ENCODE peak calls at places on chromosomes 6 and 20, in seven cellular contexts. B is Calu3, R is fibroblast of gingiva, T is H7, G is sciatic nerve, J is lung microvascular endothelial cell, K is RWPE1. I is an unnamed sample.

GRCh38 chr6:44580901-44581300 is 193.4 kb downstream of the CDC5L start:
- DNase-seq in J (peak), R (no peak), T (no peak), G (no peak), B (no peak), K (no peak), I (no peak)

GRCh38 chr6:106315765-106316375 is 9.7 kb downstream of the ATG5 start:
- DNase-seq in J (peak), B (no peak), R (no peak), G (no peak), K (peak), T (no peak), I (no peak)

GRCh38 chr6:116518621-116519020 is 7.2 kb downstream of the CALHM5 start:
- DNase-seq in T (no peak), R (no peak), J (peak), G (no peak), K (no peak), B (no peak), I (no peak)

GRCh38 chr6:33962186-33962585 is 158.4 kb upstream of the MLN start:
- DNase-seq in R (peak), B (no peak), K (peak), G (peak), J (no peak), T (no peak), I (no peak)

GRCh38 chr6:168397011-168397410 is 44.0 kb upstream of the SMOC2 start:
- DNase-seq in G (no peak), B (no peak), R (no peak), J (no peak), K (no peak), T (peak), I (no peak)

GRCh38 chr6:3372912-3373554 is 83.8 kb downstream of the SLC22A23 start:
- DNase-seq in K (no peak), R (no peak), J (no peak), B (no peak), G (no peak), T (no peak), I (no peak)

GRCh38 chr6:89581669-89582068 is 56.9 kb downstream of the LYRM2 start:
- DNase-seq in K (no peak), J (no peak), T (no peak), B (no peak), G (no peak), R (no peak), I (no peak)

GRCh38 chr20:4962257-4962855 is 39.0 kb downstream of the SLC23A2 start:
- DNase-seq in J (no peak), T (no peak), K (no peak), G (no peak), B (no peak), R (no peak), I (no peak)

GRCh38 chr6:11083491-11083890 is 10.1 kb upstream of the SMIM13 start:
- DNase-seq in T (no peak), G (no peak), R (no peak), B (no peak), K (peak), J (no peak), I (no peak)

GRCh38 chr6:13760948-13761347 is 49.3 kb upstream of the RANBP9 start:
- DNase-seq in R (peak), K (peak), J (no peak), G (no peak), T (no peak), B (no peak), I (no peak)

GRCh38 chr6:30881392-30881986 is 2.8 kb upstream of the DDR1 start:
- DNase-seq in K (no peak), R (no peak), B (no peak), G (peak), J (no peak), T (no peak), I (no peak)

GRCh38 chr6:21941926-21942325 is 348.4 kb downstream of the SOX4 start:
- DNase-seq in G (no peak), J (no peak), T (no peak), B (no peak), R (no peak), K (no peak), I (no peak)

GRCh38 chr6:5361371-5361770 is 100.1 kb downstream of the FARS2 start:
- DNase-seq in B (no peak), R (no peak), T (no peak), G (no peak), K (no peak), J (peak), I (no peak)

GRCh38 chr6:43986177-43986825 is 141.0 kb downstream of the MRPL14 start:
- DNase-seq in B (no peak), G (no peak), K (no peak), R (no peak), T (no peak), J (no peak), I (no peak)

GRCh38 chr20:58895796-58896180 is 43.3 kb downstream of the GNAS start:
- DNase-seq in T (peak), B (no peak), G (no peak), J (no peak), R (no peak), K (no peak), I (no peak)

GRCh38 chr6:71402101-71402500 is 113.5 kb downstream of the OGFRL1 start:
- DNase-seq in B (no peak), K (no peak), R (no peak), G (no peak), J (no peak), T (no peak), I (no peak)

GRCh38 chr6:104604643-104605042 is 255.1 kb downstream of the HACE1 start:
- DNase-seq in K (no peak), T (no peak), J (no peak), G (no peak), B (no peak), R (no peak), I (no peak)